ENCODE peak calls at places on chromosomes 5 and 9, in eight cellular contexts. P, Q, V, C, A, W, O and D are unnamed samples.

GRCh38 chr5:137220523-137220927 is 278.6 kb downstream of the SPOCK1 start:
- DNase-seq in Q (no peak), V (no peak), C (peak; percentile 83), W (peak; percentile 6), O (no peak), P (peak; percentile 86), A (peak; percentile 14), D (peak; percentile 41)

GRCh38 chr5:32522429-32523143 is 62.8 kb upstream of the SUB1 start:
- DNase-seq in A (no peak), Q (no peak), V (no peak), P (peak; percentile 96), W (no peak), O (no peak), C (peak; percentile 90), D (no peak)

GRCh38 chr5:120449501-120449900 is 14.6 kb upstream of the PRR16 start:
- DNase-seq in P (peak; percentile 51), Q (no peak), O (no peak), C (peak; percentile 67), A (no peak), V (no peak), W (no peak), D (no peak)

GRCh38 chr5:94433393-94434149 is 184.8 kb downstream of the KIAA0825 start:
- DNase-seq in C (peak; percentile 90), A (no peak), Q (no peak), P (peak; percentile 42), V (no peak), W (no peak), O (no peak), D (no peak)

GRCh38 chr5:37198066-37198465 is 51.1 kb downstream of the CPLANE1 start:
- DNase-seq in W (no peak), Q (no peak), O (no peak), C (no peak), V (no peak), A (no peak), P (no peak), D (no peak)

GRCh38 chr9:123860603-123861002 is 69.3 kb downstream of the DENND1A start:
- DNase-seq in O (no peak), P (no peak), W (no peak), V (no peak), Q (no peak), C (no peak), A (no peak), D (no peak)

GRCh38 chr5:96209829-96210228 is 223.2 kb downstream of the PCSK1 start:
- DNase-seq in W (no peak), A (no peak), P (peak; percentile 89), Q (no peak), O (no peak), C (peak; percentile 95), V (no peak), D (no peak)

GRCh38 chr9:129442791-129443511 is 177.9 kb downstream of the C9orf50 start:
- DNase-seq in V (no peak), O (no peak), W (no peak), A (no peak), Q (no peak), C (no peak), P (no peak), D (no peak)

GRCh38 chr9:93596399-93596798 is 20.0 kb downstream of the PHF2 start:
- DNase-seq in V (no peak), O (no peak), A (no peak), P (no peak), C (no peak), Q (no peak), W (no peak), D (no peak)

GRCh38 chr5:96870094-96871021 is 5.9 kb upstream of the ERAP2 start:
- DNase-seq in Q (no peak), O (no peak), V (no peak), P (peak; percentile 41), A (no peak), W (no peak), C (no peak), D (peak; percentile 53)

GRCh38 chr5:122129332-122129731 is at the start of gene ZNF474:
- DNase-seq in Q (peak; percentile 41), V (no peak), A (peak; percentile 65), P (peak; percentile 99), O (no peak), C (peak; percentile 99), W (no peak), D (no peak)

GRCh38 chr9:107738789-107739188 is 249.2 kb upstream of the KLF4 start:
- DNase-seq in V (no peak), C (peak; percentile 55), P (peak; percentile 45), A (no peak), W (no peak), O (no peak), Q (no peak), D (no peak)

GRCh38 chr5:63255609-63256008 is 677.0 kb downstream of the LRRC70 start:
- DNase-seq in P (no peak), W (no peak), C (no peak), A (no peak), O (no peak), Q (no peak), V (no peak), D (no peak)

GRCh38 chr5:178240772-178241171 is 8.2 kb upstream of the PHYKPL start:
- DNase-seq in W (no peak), Q (no peak), V (no peak), O (no peak), C (no peak), A (no peak), P (no peak), D (no peak)

GRCh38 chr9:36306481-36307306 is 48.4 kb upstream of the GNE start:
- DNase-seq in O (no peak), Q (no peak), W (no peak), A (no peak), P (peak; percentile 29), C (peak; percentile 84), V (no peak), D (no peak)

GRCh38 chr5:77921369-77921768 is 145.2 kb upstream of the TBCA start:
- DNase-seq in V (no peak), P (no peak), A (no peak), O (no peak), Q (no peak), C (peak; percentile 23), W (no peak), D (no peak)

GRCh38 chr9:84670106-84670800 is 724 bp downstream of the NTRK2 start:
- DNase-seq in A (peak; percentile 30), O (no peak), V (no peak), Q (peak; percentile 58), P (peak; percentile 21), C (no peak), W (peak; percentile 9), D (peak; percentile 3)

GRCh38 chr5:76585783-76586217 is 37.4 kb downstream of the F2RL2 start:
- DNase-seq in Q (no peak), W (no peak), V (no peak), P (no peak), O (no peak), A (no peak), C (no peak), D (no peak)

GRCh38 chr5:91382530-91383026 is 539 bp downstream of the ARRDC3 start:
- DNase-seq in V (no peak), A (no peak), P (peak; percentile 42), W (peak; percentile 13), Q (no peak), C (peak; percentile 57), O (peak; percentile 28), D (peak; percentile 7)

GRCh38 chr5:108148715-108149139 is 233.2 kb downstream of the FBXL17 start:
- DNase-seq in V (no peak), P (peak; percentile 19), C (peak; percentile 26), W (no peak), O (no peak), A (peak; percentile 7), Q (no peak), D (no peak)

GRCh38 chr9:121985792-121986494 is 107.2 kb downstream of the TTLL11 start:
- DNase-seq in V (no peak), P (peak; percentile 67), C (no peak), W (no peak), Q (no peak), A (no peak), O (no peak), D (no peak)

GRCh38 chr9:115855458-115856133 is 298.0 kb upstream of the PAPPA start:
- DNase-seq in Q (no peak), W (no peak), A (no peak), C (peak; percentile 40), V (no peak), O (no peak), P (peak; percentile 17), D (no peak)

GRCh38 chr9:99213197-99213596 is 8.5 kb downstream of the ALG2 start:
- DNase-seq in O (no peak), A (no peak), Q (no peak), P (no peak), W (no peak), C (no peak), V (no peak), D (no peak)

GRCh38 chr5:63596254-63596653 is 366.0 kb downstream of the HTR1A start:
- DNase-seq in P (no peak), O (no peak), C (no peak), W (no peak), V (no peak), Q (no peak), A (no peak), D (no peak)

GRCh38 chr9:14846871-14847311 is 63.3 kb downstream of the FREM1 start:
- DNase-seq in Q (peak; percentile 74), C (peak; percentile 42), W (peak; percentile 25), O (peak; percentile 2), A (peak; percentile 61), P (peak; percentile 20), V (no peak), D (peak; percentile 73)

GRCh38 chr5:1726469-1726865 is 73.2 kb downstream of the MRPL36 start:
- DNase-seq in C (no peak), W (no peak), A (no peak), O (no peak), P (no peak), Q (peak; percentile 1), V (no peak), D (no peak)

GRCh38 chr5:138967806-138968448 is 92.8 kb upstream of the LRRTM2 start:
- DNase-seq in A (no peak), Q (no peak), V (no peak), O (no peak), W (no peak), P (peak; percentile 41), C (no peak), D (no peak)

GRCh38 chr5:145946112-145946861 is 9.9 kb downstream of the SH3RF2 start:
- DNase-seq in A (no peak), O (no peak), Q (no peak), P (peak; percentile 98), V (no peak), W (peak; percentile 24), C (peak; percentile 89), D (no peak)

GRCh38 chr5:11477786-11478185 is 426.5 kb downstream of the CTNND2 start:
- DNase-seq in Q (no peak), A (no peak), W (no peak), P (peak; percentile 79), O (no peak), V (no peak), C (peak; percentile 35), D (no peak)

GRCh38 chr9:100468041-100468440 is 4.9 kb upstream of the TMEFF1 start:
- DNase-seq in C (no peak), P (no peak), Q (no peak), A (no peak), W (no peak), O (no peak), V (no peak), D (no peak)